ENCODE peak calls at places on chromosomes 11 and 22, in five cellular contexts. B, P, Y, O and M are unnamed samples.

GRCh38 chr22:17401728-17402127 is 32.5 kb downstream of the CECR2 start:
- DNase-seq in B (no peak), P (no peak), Y (no peak), O (no peak), M (no peak)

GRCh38 chr11:115660072-115660805 is 156.0 kb upstream of the CADM1 start:
- DNase-seq in B (no peak), P (no peak), Y (no peak), O (no peak), M (no peak)

GRCh38 chr11:3375552-3375951 is 3.4 kb downstream of the ZNF195 start:
- DNase-seq in B (no peak), P (peak), Y (no peak), O (no peak), M (no peak)

GRCh38 chr22:48570912-48571311 is 1256.8 kb downstream of the BRD1 start:
- DNase-seq in B (no peak), P (no peak), Y (no peak), O (no peak), M (no peak)

GRCh38 chr22:44573451-44573850 is 75.4 kb upstream of the RTL6 start:
- DNase-seq in B (no peak), P (no peak), Y (no peak), O (peak), M (no peak)

GRCh38 chr11:6413791-6414231 is 5.1 kb downstream of the APBB1 start:
- DNase-seq in B (no peak), P (no peak), Y (no peak), O (no peak), M (no peak)

GRCh38 chr11:126484266-126484665 is 128.8 kb downstream of the ST3GAL4 start:
- DNase-seq in B (peak), P (peak), Y (no peak), O (no peak), M (no peak)

GRCh38 chr22:40855960-40856512 is 403 bp downstream of the ST13 start:
- DNase-seq in B (peak), P (peak), Y (no peak), O (no peak), M (peak)

GRCh38 chr11:70251583-70252285 is 18.8 kb upstream of the PPFIA1 start:
- DNase-seq in B (no peak), P (peak), Y (no peak), O (no peak), M (no peak)

GRCh38 chr22:17867160-17867785 is 93.0 kb upstream of the BID start:
- DNase-seq in B (no peak), P (no peak), Y (peak), O (no peak), M (no peak)

GRCh38 chr11:15141381-15141780 is 26.7 kb downstream of the INSC start:
- DNase-seq in B (no peak), P (no peak), Y (no peak), O (no peak), M (no peak)

GRCh38 chr11:100095809-100096208 is 591.3 kb upstream of the ARHGAP42 start:
- DNase-seq in B (no peak), P (no peak), Y (no peak), O (no peak), M (no peak)

GRCh38 chr11:110121204-110121603 is 28.0 kb downstream of the ZC3H12C start:
- DNase-seq in B (peak), P (peak), Y (no peak), O (no peak), M (no peak)

GRCh38 chr11:78196661-78197091 is 8.0 kb downstream of the USP35 start:
- DNase-seq in B (no peak), P (no peak), Y (no peak), O (no peak), M (no peak)

GRCh38 chr11:113263458-113264095 is 50.8 kb upstream of the TTC12 start:
- DNase-seq in B (no peak), P (no peak), Y (no peak), O (no peak), M (no peak)

GRCh38 chr11:66275396-66275795 is 2.6 kb upstream of the CNIH2 start:
- DNase-seq in B (no peak), P (no peak), Y (no peak), O (no peak), M (no peak)

GRCh38 chr22:25051073-25051472 is 98.6 kb downstream of the KIAA1671 start:
- DNase-seq in B (no peak), P (no peak), Y (no peak), O (no peak), M (no peak)

GRCh38 chr11:70568504-70569172 is 170.3 kb downstream of the CTTN start:
- DNase-seq in B (peak), P (peak), Y (peak), O (no peak), M (no peak)

GRCh38 chr22:49687786-49688515 is 139.7 kb downstream of the BRD1 start:
- DNase-seq in B (no peak), P (no peak), Y (no peak), O (peak), M (peak)

GRCh38 chr22:39205344-39206021 is 39.3 kb downstream of the PDGFB start:
- DNase-seq in B (peak), P (peak), Y (no peak), O (peak), M (peak)

GRCh38 chr11:16738949-16739262 is 459 bp downstream of the C11orf58 start:
- DNase-seq in B (no peak), P (no peak), Y (no peak), O (no peak), M (no peak)

GRCh38 chr11:67630943-67631331 is 1.2 kb upstream of the NUDT8 start:
- DNase-seq in B (no peak), P (no peak), Y (no peak), O (peak), M (no peak)

GRCh38 chr11:126318642-126319373 is 14.9 kb downstream of the DCPS start:
- DNase-seq in B (peak), P (peak), Y (peak), O (no peak), M (no peak)

GRCh38 chr11:110909331-110909730 is 197.1 kb upstream of the ARHGAP20 start:
- DNase-seq in B (no peak), P (no peak), Y (no peak), O (no peak), M (no peak)

GRCh38 chr22:38298312-38299000 is 18.8 kb downstream of the CSNK1E start:
- DNase-seq in B (peak), P (peak), Y (no peak), O (no peak), M (no peak)

GRCh38 chr22:10780281-10780680 is 4747.7 kb upstream of the OR11H1 start:
- DNase-seq in B (no peak), P (no peak), Y (no peak), O (no peak), M (no peak)

DNA sequence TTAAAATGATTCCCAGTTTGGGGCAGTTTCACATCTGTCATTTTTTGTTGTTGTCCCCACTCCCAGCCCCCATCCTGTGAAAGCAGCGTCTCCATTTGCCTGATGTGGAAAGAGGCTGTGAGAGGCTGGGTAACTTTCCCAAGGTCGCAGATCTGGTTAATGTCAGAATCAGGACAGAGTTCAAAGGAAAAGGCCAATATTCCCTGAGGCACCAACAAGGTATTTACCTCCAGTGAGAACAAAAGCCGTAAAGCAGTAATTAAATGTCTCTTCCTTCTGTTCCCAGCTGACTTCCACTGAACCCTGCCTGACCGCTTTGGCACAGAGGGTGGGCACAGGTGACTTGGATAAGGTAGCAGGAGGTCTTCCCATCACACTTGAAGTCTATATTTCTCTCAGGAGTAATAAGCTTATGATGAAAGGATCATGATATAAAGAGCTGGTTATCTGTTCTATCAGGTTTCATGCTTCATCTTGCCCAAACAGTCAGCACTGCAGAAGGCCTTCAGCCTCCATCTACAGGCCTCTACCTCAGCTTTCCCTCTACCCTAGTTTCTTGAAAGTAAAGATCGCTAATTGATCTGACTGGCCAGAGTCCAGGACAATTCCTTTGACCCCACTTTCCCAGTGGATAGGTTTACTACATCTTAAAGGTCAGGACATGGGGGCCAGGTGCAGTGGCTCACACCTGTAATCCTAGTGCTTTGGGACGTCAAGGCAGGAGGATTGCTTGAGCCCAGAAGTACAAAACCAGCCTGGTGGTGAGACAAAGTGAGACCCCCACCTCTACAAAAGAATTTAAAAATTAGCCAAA is 9.4 kb downstream of the C11orf91 start:
- DNase-seq in B (no peak), P (no peak), Y (peak), O (no peak), M (no peak)
- H3K4me3 ChIP-seq in B (no peak), P (no peak), Y (no peak), O (no peak), M (no peak)

GRCh38 chr11:120562806-120563425 is 51.4 kb downstream of the GRIK4 start:
- DNase-seq in B (no peak), P (no peak), Y (no peak), O (no peak), M (no peak)

GRCh38 chr11:120564573-120565301 is 53.2 kb downstream of the GRIK4 start:
- DNase-seq in B (peak), P (no peak), Y (no peak), O (no peak), M (no peak)

GRCh38 chr11:120563698-120564572 is 52.4 kb downstream of the GRIK4 start:
- DNase-seq in B (no peak), P (no peak), Y (no peak), O (no peak), M (no peak)

GRCh38 chr11:120566176-120566575 is 54.6 kb downstream of the GRIK4 start:
- DNase-seq in B (peak), P (peak), Y (no peak), O (no peak), M (no peak)

GRCh38 chr11:120565436-120566155 is 54.0 kb downstream of the GRIK4 start:
- DNase-seq in B (no peak), P (peak), Y (no peak), O (no peak), M (no peak)
- H3K27ac ChIP-seq in B (no peak), P (peak), Y (no peak), O (no peak), M (no peak)

DNA sequence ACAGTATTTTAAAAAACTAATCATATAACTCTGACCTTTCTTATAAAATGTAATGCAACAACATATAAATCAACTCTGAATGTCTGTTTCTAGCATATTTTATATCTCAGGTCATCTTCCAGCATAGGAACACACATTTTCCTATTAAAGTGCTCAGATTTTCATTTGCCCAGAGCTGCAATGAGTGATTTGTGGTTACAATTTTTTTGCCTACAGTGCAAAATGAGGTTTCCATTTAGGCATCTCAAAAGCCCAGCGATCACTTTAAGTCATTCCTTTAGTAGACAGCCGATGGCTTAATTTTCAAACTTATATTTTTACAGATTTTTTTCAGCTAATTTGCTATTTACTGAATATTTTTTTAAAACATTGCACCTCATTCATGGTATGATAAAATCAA is 999 bp downstream of the LYVE1 start:
- DNase-seq in B (no peak), P (no peak), Y (no peak), O (no peak), M (no peak)
- TF ChIP-seq CTCF in B (no peak), P (no peak), Y (no peak), O (no peak), M (no peak)

DNA sequence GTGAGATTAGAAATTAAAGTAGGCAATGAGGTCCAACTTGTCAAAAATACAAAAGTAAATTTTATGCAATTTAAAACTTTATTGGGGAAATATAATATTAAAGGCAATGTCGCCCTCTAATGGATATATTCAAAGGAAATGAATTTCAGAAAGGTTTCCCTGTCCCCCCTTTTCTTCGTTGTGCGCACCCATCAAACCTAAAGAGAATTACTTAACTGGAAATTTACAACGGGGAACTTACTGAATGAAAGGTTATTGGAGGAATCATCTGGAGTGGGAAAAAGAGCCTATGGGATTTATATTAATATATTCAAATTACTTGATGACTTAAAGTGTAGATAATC is 1.7 kb upstream of the ABTB2 start:
- DNase-seq in B (no peak), P (no peak), Y (no peak), O (no peak), M (no peak)
- H3K4me3 ChIP-seq in B (no peak), P (peak), Y (no peak), O (peak), M (peak)

DNA sequence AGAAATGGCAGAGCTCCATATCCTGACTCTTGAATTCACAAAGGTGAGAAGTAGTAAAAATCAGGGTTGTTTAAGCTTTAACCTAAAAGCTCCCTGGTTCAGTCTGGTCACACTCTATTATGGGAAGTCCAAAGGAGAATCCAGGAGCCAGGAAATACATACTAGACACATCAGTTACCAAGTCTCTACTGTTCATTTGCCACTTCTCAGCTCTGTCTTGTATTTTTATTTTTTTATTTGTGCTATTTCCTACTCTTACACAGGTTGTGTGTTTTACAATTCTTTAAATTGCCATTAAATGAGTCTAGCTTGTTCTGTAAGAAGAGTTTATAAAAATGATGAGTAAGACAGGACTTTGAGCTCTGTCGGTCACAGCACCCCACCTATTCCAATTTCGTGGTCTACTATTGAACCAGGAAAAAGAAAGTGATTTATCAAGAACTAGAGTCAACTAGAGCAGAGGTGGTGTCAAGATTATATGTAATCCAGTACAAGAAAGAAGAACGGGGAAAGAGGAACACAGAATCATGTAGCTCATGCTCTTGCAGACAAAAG is 9.7 kb downstream of the MS4A12 start:
- DNase-seq in B (no peak), P (no peak), Y (peak), O (no peak), M (no peak)
- H3K27ac ChIP-seq in B (no peak), P (no peak), Y (peak), O (no peak), M (no peak)

GRCh38 chr11:124922831-124923230 is 3.8 kb downstream of the HEPN1 start:
- DNase-seq in B (no peak), P (no peak), Y (no peak), O (no peak), M (no peak)

GRCh38 chr11:124920870-124921609 is 2.0 kb downstream of the HEPN1 start:
- DNase-seq in B (peak), P (peak), Y (peak), O (peak), M (no peak)

GRCh38 chr11:124919836-124920755 is 1.0 kb downstream of the HEPN1 start:
- DNase-seq in B (no peak), P (no peak), Y (no peak), O (peak), M (no peak)

GRCh38 chr11:124918950-124919349 is at the start of gene HEPN1:
- DNase-seq in B (no peak), P (no peak), Y (no peak), O (no peak), M (no peak)

GRCh38 chr11:124923296-124923695 is 4.2 kb downstream of the HEPN1 start:
- DNase-seq in B (no peak), P (no peak), Y (no peak), O (no peak), M (no peak)
- TF ChIP-seq CTCF in B (no peak), P (no peak), Y (no peak), O (no peak), M (no peak)

DNA sequence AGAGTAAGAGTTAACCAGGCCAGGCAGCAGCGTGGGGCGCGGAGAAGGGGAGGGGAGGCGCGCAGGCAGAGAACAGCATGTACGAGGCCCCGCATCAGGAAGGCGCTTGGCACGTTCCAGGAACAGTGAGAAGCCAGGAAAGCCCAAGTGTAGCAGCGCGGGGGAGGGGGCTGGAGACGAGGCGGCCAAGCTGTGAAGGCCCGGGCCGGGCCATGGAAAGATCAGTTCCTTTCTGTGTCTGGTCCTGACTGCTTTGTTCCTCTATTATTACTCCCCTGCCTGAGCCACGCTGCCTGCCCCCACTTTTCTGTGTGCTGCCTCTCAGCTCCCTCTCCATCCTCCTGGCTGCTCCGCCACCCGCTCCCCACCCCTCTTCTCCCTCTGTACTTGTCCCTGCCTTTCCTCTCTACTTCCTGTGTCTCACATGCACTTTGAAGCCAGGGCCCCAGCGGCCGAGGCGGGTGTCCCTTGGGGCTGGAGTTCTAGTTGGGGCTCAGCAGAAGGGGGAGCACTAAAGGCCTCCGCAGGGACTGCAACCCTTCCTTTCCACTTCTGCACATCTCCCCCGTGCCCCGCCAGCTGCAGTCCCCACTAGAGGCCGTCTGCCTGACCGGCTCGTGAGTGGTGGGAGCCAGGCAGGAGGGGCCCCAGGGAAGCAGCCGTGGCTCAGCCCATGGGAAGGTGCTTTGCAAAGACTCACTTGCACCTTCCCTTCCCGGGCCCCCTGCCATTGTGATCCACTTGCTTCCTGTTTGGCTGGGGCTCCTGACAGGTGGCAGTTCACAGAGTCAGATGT is 63.7 kb downstream of the PRDM11 start:
- DNase-seq in B (peak), P (no peak), Y (peak), O (peak), M (peak)
- H3K4me3 ChIP-seq in B (no peak), P (no peak), Y (no peak), O (peak), M (peak)